ENCODE peak calls at places on chromosomes 6 and 20, in six cellular contexts. U, V, H, T, R and C are unnamed samples.
A peak's percentile ranks its signal among the peaks of the same experiment; 100 is the strongest.

GRCh38 chr6:43774776-43775583 is 5.0 kb downstream of the VEGFA start:
- DNase-seq in T (no peak), V (peak; percentile 80), H (peak; percentile 81), R (peak; percentile 79), U (peak; percentile 82), C (no peak)

GRCh38 chr20:7859371-7859802 is 80.9 kb downstream of the HAO1 start:
- DNase-seq in V (no peak), U (no peak), H (peak; percentile 46), T (peak; percentile 1), R (peak; percentile 44), C (no peak)

GRCh38 chr6:32622545-32623401 is 14.4 kb upstream of the HLA-DQA1 start:
- DNase-seq in H (no peak), R (peak; percentile 15), V (no peak), T (peak; percentile 35), U (no peak), C (no peak)

GRCh38 chr20:19314619-19315018 is 102.2 kb downstream of the SLC24A3 start:
- DNase-seq in U (no peak), T (no peak), R (no peak), H (no peak), V (no peak), C (no peak)

GRCh38 chr6:7295916-7296315 is 17.1 kb downstream of the SSR1 start:
- DNase-seq in R (no peak), H (no peak), T (no peak), U (no peak), V (no peak), C (no peak)

GRCh38 chr6:132392792-132393191 is 8.5 kb downstream of the MOXD1 start:
- DNase-seq in U (no peak), R (no peak), V (no peak), H (no peak), T (no peak), C (no peak)

GRCh38 chr20:47352332-47353223 is 3.9 kb downstream of the ZMYND8 start:
- DNase-seq in H (peak; percentile 51), T (no peak), R (no peak), V (peak; percentile 55), U (peak; percentile 59), C (no peak)

GRCh38 chr6:85747654-85748053 is 105.0 kb upstream of the SYNCRIP start:
- DNase-seq in T (no peak), V (no peak), U (no peak), R (no peak), H (no peak), C (no peak)

GRCh38 chr6:76876922-76877553 is 586.3 kb downstream of the HTR1B start:
- DNase-seq in U (no peak), T (no peak), R (peak; percentile 55), H (peak; percentile 26), V (peak; percentile 49), C (no peak)

GRCh38 chr6:15914553-15914952 is 214.3 kb upstream of the MYLIP start:
- DNase-seq in U (no peak), R (no peak), V (no peak), H (no peak), T (no peak), C (no peak)

GRCh38 chr6:169981969-169982368 is 230.5 kb downstream of the ERMARD start:
- DNase-seq in R (no peak), H (no peak), T (no peak), V (no peak), U (no peak), C (no peak)

GRCh38 chr6:130858498-130859160 is 31.4 kb downstream of the SMLR1 start:
- DNase-seq in V (no peak), H (no peak), R (no peak), T (no peak), U (no peak), C (no peak)
- H3K4me3 ChIP-seq in V (no peak overlapping the region), H (no peak overlapping the region), R (no peak overlapping the region), T (no peak overlapping the region), U (no peak overlapping the region), C (no peak overlapping the region)

GRCh38 chr20:3244613-3245012 is 5.6 kb upstream of the SLC4A11 start:
- DNase-seq in U (no peak), R (no peak), H (no peak), T (no peak), V (no peak), C (no peak)
- H3K27ac ChIP-seq in U (no peak overlapping the region), R (no peak overlapping the region), H (no peak overlapping the region), T (no peak overlapping the region), V (no peak overlapping the region), C (no peak overlapping the region)

GRCh38 chr6:161212902-161213301 is 61.0 kb downstream of the AGPAT4 start:
- DNase-seq in R (no peak), T (no peak), H (no peak), U (no peak), V (no peak), C (no peak)

GRCh38 chr6:161214722-161215121 is 59.1 kb downstream of the AGPAT4 start:
- DNase-seq in V (no peak), R (no peak), H (no peak), U (no peak), T (no peak), C (no peak)

GRCh38 chr6:161215876-161216615 is 57.8 kb downstream of the AGPAT4 start:
- DNase-seq in V (no peak), T (no peak), R (no peak), U (no peak), H (no peak), C (no peak)

GRCh38 chr6:161216616-161217205 is 57.1 kb downstream of the AGPAT4 start:
- DNase-seq in T (no peak), U (no peak), H (no peak), V (no peak), R (no peak), C (no peak)

GRCh38 chr6:161215193-161215592 is 58.7 kb downstream of the AGPAT4 start:
- DNase-seq in U (no peak), H (no peak), V (no peak), T (no peak), R (no peak), C (no peak)
- H3K4me3 ChIP-seq in U (no peak overlapping the region), H (no peak overlapping the region), V (no peak overlapping the region), T (no peak overlapping the region), R (no peak overlapping the region), C (no peak overlapping the region)

GRCh38 chr6:3250278-3250677 is 8.5 kb upstream of the PSMG4 start:
- DNase-seq in R (no peak), T (no peak), V (no peak), H (peak; percentile 43), U (no peak), C (peak; percentile 69)

GRCh38 chr6:3251462-3252314 is 7.1 kb upstream of the PSMG4 start:
- DNase-seq in R (peak; percentile 76), V (peak; percentile 86), H (peak; percentile 85), T (no peak), U (peak; percentile 80), C (peak; percentile 82)

GRCh38 chr6:3252369-3252768 is 6.4 kb upstream of the PSMG4 start:
- DNase-seq in H (no peak), V (no peak), U (no peak), R (no peak), T (no peak), C (peak; percentile 64)

GRCh38 chr6:3247255-3248146 is 11.2 kb upstream of the PSMG4 start:
- DNase-seq in R (no peak), U (no peak), V (no peak), T (no peak), H (peak; percentile 44), C (peak; percentile 78)

DNA sequence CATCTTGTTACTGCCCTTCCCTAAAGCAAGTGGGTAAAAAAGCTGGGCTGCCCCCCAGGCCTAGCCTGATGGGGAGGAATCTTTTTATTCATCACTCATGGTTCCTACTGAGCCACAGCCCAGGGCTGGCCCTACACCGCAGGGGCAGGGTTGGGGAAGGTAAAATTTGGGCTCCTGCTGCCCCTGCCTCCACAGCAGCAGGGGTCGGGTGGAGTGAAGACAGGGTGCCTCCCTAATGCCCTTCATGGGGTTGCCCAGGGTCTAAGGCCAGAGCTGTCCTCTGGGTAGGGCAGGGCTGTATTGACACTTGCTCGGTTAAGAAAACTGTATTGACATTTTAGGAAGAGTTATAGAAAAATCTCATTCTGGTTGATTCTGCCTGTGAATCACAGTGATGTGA is 8.9 kb upstream of the PSMG4 start:
- DNase-seq in U (no peak), T (no peak), H (no peak), R (no peak), V (no peak), C (peak; percentile 66)
- H3K27ac ChIP-seq in U (no peak overlapping the region), T (no peak overlapping the region), H (no peak overlapping the region), R (peak overlapping the region; percentile 7), V (no peak overlapping the region), C (no peak overlapping the region)

DNA sequence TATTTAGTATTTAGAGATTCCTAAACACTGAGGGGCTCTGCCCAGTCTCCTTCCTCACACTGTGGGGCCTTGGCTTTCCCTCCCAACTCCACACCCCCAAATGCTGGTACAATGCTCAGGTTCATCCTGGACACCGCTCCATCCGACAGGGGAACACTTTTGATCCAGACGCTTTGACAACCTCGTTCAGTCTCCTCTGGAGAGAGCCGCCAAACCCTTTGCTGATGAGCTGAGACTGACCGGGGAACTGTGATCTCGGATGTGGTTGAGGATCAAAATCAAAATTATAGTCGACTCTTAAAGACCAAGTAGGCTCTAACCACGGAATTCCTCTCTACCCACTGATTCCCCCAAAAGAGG is 38.8 kb upstream of the HLA-E start:
- DNase-seq in V (no peak), H (no peak), R (no peak), T (no peak), U (no peak), C (no peak)
- H3K4me3 ChIP-seq in V (no peak overlapping the region), H (no peak overlapping the region), R (no peak overlapping the region), T (no peak overlapping the region), U (peak overlapping the region; percentile 39), C (peak overlapping the region; percentile 52)

GRCh38 chr6:112286756-112287155 is 32.4 kb upstream of the LAMA4 start:
- DNase-seq in U (no peak), R (no peak), V (no peak), H (no peak), T (no peak), C (no peak)
- H3K27ac ChIP-seq in U (peak overlapping the region; percentile 75), R (no peak overlapping the region), V (no peak overlapping the region), H (peak overlapping the region; percentile 67), T (no peak overlapping the region), C (no peak overlapping the region)

GRCh38 chr20:25256226-25256859 is 8.5 kb downstream of the PYGB start:
- DNase-seq in U (no peak), R (no peak), H (no peak), V (no peak), T (no peak), C (peak; percentile 69)
- H3K4me3 ChIP-seq in U (peak overlapping the region; percentile 47), R (no peak overlapping the region), H (no peak overlapping the region), V (no peak overlapping the region), T (no peak overlapping the region), C (no peak overlapping the region)